ENCODE peak calls at places on chromosomes 7 and 10, in five cellular contexts. One of them, this sample, is unnamed. For H3K36me3 and H3K9me3, the result is how much of the 10 kb centered on the place peaks cover.

GRCh38 chr10:104445359-104445758 is 91.7 kb downstream of the CFAP58 start:
- DNase-seq in fibroblast of lung: peak
- DNase-seq in transverse colon: no peak
- DNase-seq in Caco-2: no peak
- DNase-seq in cardiac muscle cell: peak
- DNase-seq in this sample: no peak

GRCh38 chr10:13218878-13219277 is 15.3 kb downstream of the UCMA start:
- DNase-seq in transverse colon: no peak
- DNase-seq in fibroblast of lung: no peak
- DNase-seq in cardiac muscle cell: no peak
- DNase-seq in Caco-2: no peak
- DNase-seq in this sample: no peak

GRCh38 chr10:98269435-98269912 is 1.5 kb upstream of the LOXL4 start:
- DNase-seq in Caco-2: peak
- DNase-seq in cardiac muscle cell: peak
- DNase-seq in fibroblast of lung: peak
- DNase-seq in transverse colon: peak
- DNase-seq in this sample: no peak

GRCh38 chr7:76997381-76998262 is 34.5 kb downstream of the SPDYE17 start:
- DNase-seq in cardiac muscle cell: no peak
- DNase-seq in transverse colon: no peak
- DNase-seq in Caco-2: no peak
- DNase-seq in fibroblast of lung: no peak
- DNase-seq in this sample: no peak

GRCh38 chr10:12193193-12193592 is 2.5 kb downstream of the NUDT5 start:
- DNase-seq in fibroblast of lung: peak
- DNase-seq in Caco-2: no peak
- DNase-seq in transverse colon: no peak
- DNase-seq in cardiac muscle cell: peak
- DNase-seq in this sample: no peak

GRCh38 chr7:28315565-28316420 is 96.5 kb upstream of the CREB5 start:
- DNase-seq in Caco-2: no peak
- DNase-seq in fibroblast of lung: peak
- DNase-seq in transverse colon: no peak
- DNase-seq in cardiac muscle cell: peak
- DNase-seq in this sample: no peak

GRCh38 chr10:74187237-74187636 is 36.2 kb downstream of the ADK start:
- DNase-seq in Caco-2: no peak
- DNase-seq in fibroblast of lung: no peak
- DNase-seq in cardiac muscle cell: no peak
- DNase-seq in transverse colon: no peak
- DNase-seq in this sample: no peak

GRCh38 chr7:124086843-124087242 is 54.0 kb upstream of the TMEM229A start:
- DNase-seq in Caco-2: no peak
- DNase-seq in cardiac muscle cell: peak
- DNase-seq in fibroblast of lung: peak
- DNase-seq in transverse colon: no peak
- DNase-seq in this sample: no peak

GRCh38 chr10:59109826-59110225 is 66.6 kb upstream of the PHYHIPL start:
- DNase-seq in transverse colon: no peak
- DNase-seq in cardiac muscle cell: no peak
- DNase-seq in fibroblast of lung: no peak
- DNase-seq in Caco-2: no peak
- DNase-seq in this sample: no peak

GRCh38 chr10:103232772-103233488 is 12.8 kb upstream of the RPEL1 start:
- DNase-seq in cardiac muscle cell: peak
- DNase-seq in transverse colon: no peak
- DNase-seq in fibroblast of lung: peak
- DNase-seq in Caco-2: no peak
- DNase-seq in this sample: no peak

GRCh38 chr10:96767611-96768010 is 47.3 kb upstream of the PIK3AP1 start:
- DNase-seq in transverse colon: no peak
- DNase-seq in Caco-2: no peak
- DNase-seq in cardiac muscle cell: no peak
- DNase-seq in fibroblast of lung: no peak
- DNase-seq in this sample: no peak

GRCh38 chr7:56009695-56010094 is 41.5 kb downstream of the PSPH start:
- DNase-seq in transverse colon: peak
- DNase-seq in cardiac muscle cell: peak
- DNase-seq in fibroblast of lung: peak
- DNase-seq in Caco-2: no peak
- DNase-seq in this sample: no peak

GRCh38 chr7:41065663-41066062 is 637.2 kb downstream of the INHBA start:
- DNase-seq in fibroblast of lung: no peak
- DNase-seq in cardiac muscle cell: no peak
- DNase-seq in Caco-2: no peak
- DNase-seq in transverse colon: peak
- DNase-seq in this sample: no peak

GRCh38 chr10:63713191-63714144 is 192.3 kb downstream of the REEP3 start:
- DNase-seq in Caco-2: no peak
- DNase-seq in cardiac muscle cell: peak
- DNase-seq in transverse colon: peak
- DNase-seq in fibroblast of lung: peak
- DNase-seq in this sample: peak

GRCh38 chr10:70815504-70816219 is at the start of gene SGPL1:
- DNase-seq in cardiac muscle cell: peak
- DNase-seq in Caco-2: peak
- DNase-seq in transverse colon: peak
- DNase-seq in fibroblast of lung: peak
- DNase-seq in this sample: no peak

GRCh38 chr7:5704534-5704922 is 76.9 kb downstream of the RNF216 start:
- DNase-seq in Caco-2: peak
- DNase-seq in transverse colon: peak
- DNase-seq in fibroblast of lung: peak
- DNase-seq in cardiac muscle cell: peak
- DNase-seq in this sample: peak

GRCh38 chr7:130356121-130356759 is 11.6 kb downstream of the CPA5 start:
- DNase-seq in transverse colon: peak
- DNase-seq in Caco-2: peak
- DNase-seq in fibroblast of lung: peak
- DNase-seq in cardiac muscle cell: peak
- DNase-seq in this sample: no peak

GRCh38 chr7:94087664-94088352 is 83.7 kb upstream of the BET1 start:
- DNase-seq in cardiac muscle cell: peak
- DNase-seq in transverse colon: peak
- DNase-seq in fibroblast of lung: peak
- DNase-seq in Caco-2: peak
- DNase-seq in this sample: peak

GRCh38 chr7:17371656-17372524 is 73.4 kb downstream of the AHR start:
- DNase-seq in Caco-2: no peak
- DNase-seq in cardiac muscle cell: peak
- DNase-seq in transverse colon: no peak
- DNase-seq in fibroblast of lung: peak
- DNase-seq in this sample: no peak

GRCh38 chr10:7107287-7107686 is 303.5 kb downstream of the SFMBT2 start:
- DNase-seq in fibroblast of lung: peak
- DNase-seq in Caco-2: no peak
- DNase-seq in transverse colon: no peak
- DNase-seq in cardiac muscle cell: peak
- DNase-seq in this sample: no peak

GRCh38 chr10:122640921-122641320 is 58.7 kb downstream of the C10orf120 start:
- DNase-seq in Caco-2: no peak
- DNase-seq in fibroblast of lung: no peak
- DNase-seq in cardiac muscle cell: no peak
- DNase-seq in transverse colon: no peak
- DNase-seq in this sample: no peak

GRCh38 chr7:43721193-43721806 is 8.0 kb downstream of the COA1 start:
- DNase-seq in fibroblast of lung: peak
- DNase-seq in transverse colon: no peak
- DNase-seq in cardiac muscle cell: peak
- DNase-seq in Caco-2: peak
- DNase-seq in this sample: no peak

GRCh38 chr10:128990986-128991385 is 476.1 kb upstream of the MGMT start:
- DNase-seq in cardiac muscle cell: no peak
- DNase-seq in fibroblast of lung: no peak
- DNase-seq in transverse colon: no peak
- DNase-seq in Caco-2: no peak
- DNase-seq in this sample: no peak

GRCh38 chr10:37053476-37053875 is 71.9 kb upstream of the ANKRD30A start:
- DNase-seq in Caco-2: no peak
- DNase-seq in transverse colon: no peak
- DNase-seq in cardiac muscle cell: no peak
- DNase-seq in fibroblast of lung: no peak
- DNase-seq in this sample: no peak

GRCh38 chr10:37057280-37057679 is 68.1 kb upstream of the ANKRD30A start:
- DNase-seq in cardiac muscle cell: no peak
- DNase-seq in Caco-2: no peak
- DNase-seq in fibroblast of lung: no peak
- DNase-seq in transverse colon: no peak
- DNase-seq in this sample: no peak
- H3K4me3 ChIP-seq in cardiac muscle cell: no peak
- H3K4me3 ChIP-seq in Caco-2: no peak
- H3K4me3 ChIP-seq in fibroblast of lung: no peak
- H3K4me3 ChIP-seq in transverse colon: no peak
- H3K4me3 ChIP-seq in this sample: no peak

GRCh38 chr10:26446258-26446657 is 8.1 kb downstream of the APBB1IP start:
- DNase-seq in Caco-2: no peak
- DNase-seq in fibroblast of lung: no peak
- DNase-seq in transverse colon: no peak
- DNase-seq in cardiac muscle cell: no peak
- DNase-seq in this sample: no peak
- H3K36me3 ChIP-seq in Caco-2: under half
- H3K36me3 ChIP-seq in fibroblast of lung: under half
- H3K36me3 ChIP-seq in transverse colon: under half
- H3K36me3 ChIP-seq in cardiac muscle cell: under half
- H3K36me3 ChIP-seq in this sample: under half

GRCh38 chr10:29169021-29169420 is 119.8 kb upstream of the LYZL1 start:
- DNase-seq in fibroblast of lung: no peak
- DNase-seq in cardiac muscle cell: no peak
- DNase-seq in Caco-2: no peak
- DNase-seq in transverse colon: no peak
- DNase-seq in this sample: no peak
- H3K9me3 ChIP-seq in fibroblast of lung: under half
- H3K9me3 ChIP-seq in cardiac muscle cell: under half
- H3K9me3 ChIP-seq in Caco-2: under half
- H3K9me3 ChIP-seq in transverse colon: under half
- H3K9me3 ChIP-seq in this sample: under half

DNA sequence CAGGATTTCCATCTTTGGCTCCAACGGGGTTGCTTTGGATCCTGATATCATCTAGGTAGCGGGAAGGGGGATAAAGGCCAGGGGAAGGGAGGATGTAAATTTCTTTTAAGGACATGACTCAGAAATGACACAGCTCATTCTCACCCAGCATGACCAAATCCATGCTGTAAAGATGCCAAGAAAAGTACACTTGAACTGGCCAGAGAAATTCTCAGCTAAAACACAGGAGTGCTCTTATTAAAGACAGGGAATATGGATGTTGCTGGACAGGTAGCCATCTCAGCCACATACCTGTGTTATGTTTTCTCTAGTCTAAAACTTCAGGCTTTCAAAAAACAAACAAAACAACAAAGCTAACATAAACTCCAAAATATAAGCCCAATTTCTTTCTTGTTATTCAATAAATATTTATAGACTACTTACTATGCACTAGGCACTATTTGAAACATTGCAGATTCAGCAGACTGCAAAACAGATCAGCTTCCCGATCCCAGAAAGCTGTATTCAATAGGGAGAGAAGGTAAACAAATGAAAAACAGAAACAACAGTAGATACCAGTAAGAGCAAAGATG is 68.2 kb downstream of the NAMPT start:
- DNase-seq in cardiac muscle cell: peak
- DNase-seq in transverse colon: peak
- DNase-seq in fibroblast of lung: peak
- DNase-seq in Caco-2: no peak
- DNase-seq in this sample: no peak
- H3K4me3 ChIP-seq in cardiac muscle cell: no peak
- H3K4me3 ChIP-seq in transverse colon: no peak
- H3K4me3 ChIP-seq in fibroblast of lung: peak
- H3K4me3 ChIP-seq in Caco-2: no peak
- H3K4me3 ChIP-seq in this sample: no peak

GRCh38 chr7:12229046-12229445 is 18.0 kb downstream of the TMEM106B start:
- DNase-seq in transverse colon: no peak
- DNase-seq in Caco-2: no peak
- DNase-seq in cardiac muscle cell: peak
- DNase-seq in fibroblast of lung: peak
- DNase-seq in this sample: no peak
- H3K36me3 ChIP-seq in transverse colon: under half
- H3K36me3 ChIP-seq in Caco-2: under half
- H3K36me3 ChIP-seq in cardiac muscle cell: under half
- H3K36me3 ChIP-seq in fibroblast of lung: under half
- H3K36me3 ChIP-seq in this sample: under half

GRCh38 chr7:158313931-158314330 is 273.7 kb downstream of the PTPRN2 start:
- DNase-seq in Caco-2: no peak
- DNase-seq in cardiac muscle cell: no peak
- DNase-seq in transverse colon: no peak
- DNase-seq in fibroblast of lung: no peak
- DNase-seq in this sample: no peak

GRCh38 chr7:158310924-158311713 is 276.5 kb downstream of the PTPRN2 start:
- DNase-seq in fibroblast of lung: no peak
- DNase-seq in Caco-2: no peak
- DNase-seq in cardiac muscle cell: no peak
- DNase-seq in transverse colon: no peak
- DNase-seq in this sample: no peak

GRCh38 chr7:158314394-158314793 is 273.2 kb downstream of the PTPRN2 start:
- DNase-seq in transverse colon: no peak
- DNase-seq in Caco-2: no peak
- DNase-seq in fibroblast of lung: no peak
- DNase-seq in cardiac muscle cell: no peak
- DNase-seq in this sample: no peak

GRCh38 chr7:158311791-158312190 is 275.8 kb downstream of the PTPRN2 start:
- DNase-seq in cardiac muscle cell: no peak
- DNase-seq in fibroblast of lung: no peak
- DNase-seq in transverse colon: no peak
- DNase-seq in Caco-2: no peak
- DNase-seq in this sample: no peak

GRCh38 chr7:158312789-158313188 is 274.8 kb downstream of the PTPRN2 start:
- DNase-seq in fibroblast of lung: no peak
- DNase-seq in Caco-2: no peak
- DNase-seq in transverse colon: no peak
- DNase-seq in cardiac muscle cell: no peak
- DNase-seq in this sample: no peak
- H3K9me3 ChIP-seq in fibroblast of lung: under half
- H3K9me3 ChIP-seq in Caco-2: under half
- H3K9me3 ChIP-seq in transverse colon: under half
- H3K9me3 ChIP-seq in cardiac muscle cell: under half
- H3K9me3 ChIP-seq in this sample: under half